ENCODE peak calls at places on chromosome 6, in eight cellular contexts. S is sigmoid colon; B is naive thymus-derived CD4-positive, alpha-beta T cell; E is MM.1S; K is Panc1; D is pancreas; Q is keratinocyte; H is BJ. M is an unnamed sample.

GRCh38 chr6:130647221-130647620 is 180.0 kb upstream of the SMLR1 start:
- DNase-seq in B (no peak), S (no peak), H (no peak), D (no peak), E (no peak), K (no peak), Q (no peak), M (no peak)

GRCh38 chr6:138222901-138223546 is 4.7 kb upstream of the PBOV1 start:
- DNase-seq in S (no peak), H (no peak), Q (no peak), B (no peak), E (no peak), D (no peak), K (no peak), M (no peak)

GRCh38 chr6:96841241-96841824 is 4.1 kb upstream of the GPR63 start:
- DNase-seq in H (no peak), B (no peak), S (no peak), E (no peak), K (no peak), D (no peak), Q (no peak), M (no peak)

GRCh38 chr6:14772188-14772587 is 473.7 kb upstream of the JARID2 start:
- DNase-seq in E (no peak), Q (no peak), B (no peak), K (no peak), H (no peak), S (no peak), D (no peak), M (no peak)

GRCh38 chr6:125546827-125547226 is 202.6 kb upstream of the HEY2 start:
- DNase-seq in Q (no peak), H (no peak), E (no peak), B (no peak), D (no peak), K (no peak), S (no peak), M (no peak)

GRCh38 chr6:36383608-36384007 is 3.9 kb downstream of the ETV7 start:
- DNase-seq in E (no peak), K (no peak), D (no peak), B (no peak), S (peak), H (no peak), Q (no peak), M (no peak)

GRCh38 chr6:150290429-150290828 is 78.4 kb upstream of the IYD start:
- DNase-seq in E (no peak), K (no peak), Q (no peak), S (no peak), B (no peak), H (no peak), D (no peak), M (peak)

GRCh38 chr6:156796627-156797026 is 19.4 kb downstream of the ARID1B start:
- DNase-seq in K (no peak), B (no peak), D (no peak), Q (no peak), E (no peak), H (no peak), S (no peak), M (no peak)

GRCh38 chr6:116371384-116372209 is 850 bp downstream of the DSE start:
- DNase-seq in K (no peak), D (peak), S (peak), Q (no peak), B (no peak), E (no peak), H (peak), M (peak)

GRCh38 chr6:165985281-165985925 is 182.2 kb downstream of the TBXT start:
- DNase-seq in D (no peak), S (no peak), K (no peak), H (no peak), Q (no peak), E (no peak), B (no peak), M (no peak)

GRCh38 chr6:25369043-25369442 is 89.9 kb downstream of the CARMIL1 start:
- DNase-seq in K (no peak), B (no peak), D (peak), S (no peak), H (no peak), Q (no peak), E (no peak), M (no peak)

GRCh38 chr6:73443555-73443954 is 8.5 kb downstream of the CGAS start:
- DNase-seq in Q (no peak), S (no peak), H (no peak), E (no peak), B (no peak), D (no peak), K (no peak), M (no peak)

GRCh38 chr6:53741417-53741816 is 53.4 kb upstream of the LRRC1 start:
- DNase-seq in S (no peak), B (no peak), H (no peak), K (no peak), Q (no peak), E (no peak), D (no peak), M (no peak)

GRCh38 chr6:34544776-34545471 is 11.2 kb downstream of the SPDEF start:
- DNase-seq in Q (no peak), B (no peak), H (no peak), E (no peak), S (no peak), D (no peak), K (no peak), M (no peak)

GRCh38 chr6:70110128-70111022 is 192.5 kb downstream of the COL9A1 start:
- DNase-seq in B (no peak), S (no peak), K (no peak), H (peak), D (no peak), E (no peak), Q (no peak), M (no peak)

GRCh38 chr6:79536615-79536968 is 638 bp downstream of the LCA5 start:
- DNase-seq in D (no peak), H (no peak), S (peak), K (peak), B (no peak), E (peak), Q (no peak), M (no peak)

GRCh38 chr6:34810936-34811632 is 19.2 kb downstream of the BLTP3A start:
- DNase-seq in S (no peak), E (peak), D (peak), B (no peak), K (peak), H (no peak), Q (no peak), M (no peak)

GRCh38 chr6:141326426-141326825 is 806.3 kb upstream of the GJE1 start:
- DNase-seq in H (peak), B (no peak), K (peak), S (no peak), Q (peak), D (no peak), E (no peak), M (peak)

GRCh38 chr6:47671777-47672176 is 26.6 kb upstream of the ADGRF4 start:
- DNase-seq in K (no peak), E (no peak), H (no peak), B (no peak), S (no peak), Q (no peak), D (no peak), M (no peak)

GRCh38 chr6:5155901-5156300 is 70.8 kb downstream of the PPP1R3G start:
- DNase-seq in S (no peak), K (no peak), E (no peak), Q (no peak), H (no peak), D (no peak), B (no peak), M (no peak)

GRCh38 chr6:13044390-13044789 is 283.9 kb downstream of the TBC1D7 start:
- DNase-seq in B (no peak), K (no peak), D (no peak), H (no peak), S (no peak), E (no peak), Q (peak), M (no peak)

GRCh38 chr6:84278311-84278710 is 50.9 kb upstream of the CEP162 start:
- DNase-seq in K (no peak), E (no peak), Q (no peak), H (no peak), B (no peak), D (no peak), S (no peak), M (peak)

GRCh38 chr6:29568021-29568420 is 8.5 kb upstream of the UBD start:
- DNase-seq in Q (no peak), D (no peak), K (no peak), E (no peak), S (no peak), B (no peak), H (no peak), M (no peak)

GRCh38 chr6:128167552-128167951 is 266.7 kb upstream of the THEMIS start:
- DNase-seq in K (no peak), S (no peak), D (no peak), B (no peak), H (peak), E (no peak), Q (peak), M (no peak)

GRCh38 chr6:128491643-128492206 is 28.7 kb downstream of the PTPRK start:
- DNase-seq in K (no peak), E (no peak), D (peak), B (no peak), S (no peak), H (no peak), Q (no peak), M (peak)

GRCh38 chr6:781350-781961 is 88.5 kb upstream of the EXOC2 start:
- DNase-seq in E (no peak), B (no peak), Q (no peak), K (no peak), S (no peak), D (no peak), H (no peak), M (no peak)

GRCh38 chr6:776394-777041 is 83.6 kb upstream of the EXOC2 start:
- DNase-seq in Q (no peak), S (no peak), H (no peak), B (no peak), E (no peak), K (no peak), D (no peak), M (no peak)

GRCh38 chr6:783966-784365 is 91.0 kb upstream of the EXOC2 start:
- DNase-seq in B (no peak), E (no peak), H (no peak), K (no peak), D (no peak), S (no peak), Q (no peak), M (no peak)

GRCh38 chr6:782141-782540 is 89.2 kb upstream of the EXOC2 start:
- DNase-seq in E (no peak), Q (no peak), S (no peak), B (no peak), K (no peak), H (no peak), D (no peak), M (no peak)

DNA sequence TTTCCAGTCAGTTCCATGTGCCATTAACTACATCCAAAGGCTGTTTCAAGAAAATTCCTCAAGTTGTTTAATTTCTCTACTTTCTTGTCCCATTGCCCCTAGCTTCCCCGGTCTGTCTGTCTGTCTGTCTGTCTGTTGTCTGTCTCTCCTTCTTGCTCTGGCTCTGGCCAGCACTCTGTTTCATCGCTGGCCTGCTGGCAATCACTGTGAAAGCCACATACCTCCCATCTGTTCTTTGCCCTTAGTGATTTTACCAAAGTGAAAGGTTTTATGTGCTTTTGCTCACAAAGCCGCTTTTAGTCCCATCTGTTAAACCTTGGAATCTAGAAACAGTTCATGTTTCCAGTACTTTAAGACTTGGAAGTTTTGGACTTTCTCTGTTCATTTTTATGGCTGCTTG is 87.7 kb upstream of the EXOC2 start:
- DNase-seq in E (no peak), H (no peak), S (no peak), Q (no peak), D (no peak), K (no peak), B (no peak), M (no peak)
- H3K4me3 ChIP-seq in E (no peak), H (no peak), S (no peak), Q (no peak), D (no peak), K (no peak), B (no peak), M (no peak)

GRCh38 chr6:147017153-147017552 is 187.1 kb upstream of the STXBP5 start:
- DNase-seq in K (no peak), S (no peak), D (no peak), E (no peak), H (no peak), Q (no peak), B (no peak), M (no peak)
- H3K4me3 ChIP-seq in K (no peak), S (no peak), D (no peak), E (no peak), H (no peak), Q (no peak), B (no peak), M (no peak)

GRCh38 chr6:2842139-2842552 is 483 bp upstream of the SERPINB1 start:
- DNase-seq in S (no peak), D (no peak), K (no peak), Q (no peak), E (no peak), B (no peak), H (no peak), M (no peak)
- H3K4me3 ChIP-seq in S (peak), D (peak), K (peak), Q (peak), E (peak), B (peak), H (peak), M (no peak)

DNA sequence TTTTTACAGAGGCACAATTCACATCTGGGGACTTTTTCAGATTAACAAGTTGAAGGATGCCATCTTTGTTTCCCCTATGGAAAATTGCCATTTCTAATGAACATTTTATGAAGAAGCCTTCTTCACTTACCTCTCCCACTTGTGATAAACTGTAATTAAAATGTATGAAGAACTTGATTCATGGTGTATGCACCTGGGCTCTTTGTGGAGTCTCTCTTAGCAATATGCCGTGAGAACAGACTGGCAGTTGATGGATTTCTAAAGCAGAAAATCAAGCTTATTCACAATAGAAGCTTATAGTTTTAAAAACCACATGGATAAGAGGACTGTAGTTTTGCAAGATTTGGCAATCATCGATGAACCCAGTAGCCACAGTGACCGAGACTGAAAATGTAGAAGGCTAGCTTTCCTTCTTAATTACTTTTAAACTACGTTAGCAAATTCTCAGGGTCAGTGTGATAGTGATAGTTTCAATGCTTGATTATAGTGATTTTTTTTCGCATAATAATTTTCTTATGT is 270.6 kb downstream of the PRL start:
- DNase-seq in Q (no peak), H (no peak), S (no peak), D (no peak), B (no peak), E (no peak), K (no peak), M (no peak)
- H3K4me3 ChIP-seq in Q (no peak), H (no peak), S (no peak), D (no peak), B (no peak), E (no peak), K (no peak), M (no peak)

M was measured in skeletal muscle cell.